ENCODE peak calls at places on chromosome 12, in four cellular contexts. W is T-helper 9 cell, Z is cardiac fibroblast, J is WTC11. U is an unnamed sample.

GRCh38 chr12:68910128-68910527 is 22.8 kb downstream of the CPM start:
- DNase-seq in Z (no peak), J (no peak), W (no peak), U (no peak)

GRCh38 chr12:12379831-12380730 is 23.2 kb downstream of the BORCS5 start:
- DNase-seq in W (peak), Z (peak), J (no peak), U (no peak)

GRCh38 chr12:6080149-6081045 is 44.1 kb downstream of the VWF start:
- DNase-seq in W (no peak), Z (no peak), J (no peak), U (no peak)

GRCh38 chr12:104672501-104673265 is 215.9 kb downstream of the CHST11 start:
- DNase-seq in W (no peak), Z (peak), J (no peak), U (no peak)

GRCh38 chr12:113684053-113684907 is 212.6 kb upstream of the LHX5 start:
- DNase-seq in Z (no peak), J (peak), W (no peak), U (peak)

GRCh38 chr12:122501489-122501989 is 807 bp upstream of the ZCCHC8 start:
- DNase-seq in Z (no peak), J (no peak), W (no peak), U (no peak)

GRCh38 chr12:85823436-85824179 is 12.6 kb downstream of the RASSF9 start:
- DNase-seq in Z (peak), W (no peak), J (no peak), U (no peak)

GRCh38 chr12:26939192-26939832 is 1.0 kb downstream of the FGFR1OP2 start:
- DNase-seq in W (no peak), J (no peak), Z (no peak), U (no peak)

GRCh38 chr12:73863541-73863940 is 674.1 kb upstream of the ATXN7L3B start:
- DNase-seq in J (no peak), Z (peak), W (no peak), U (no peak)

GRCh38 chr12:70660620-70661219 is 23.5 kb upstream of the PTPRB start:
- DNase-seq in Z (peak), W (no peak), J (no peak), U (no peak)

GRCh38 chr12:112121780-112122565 is 3.4 kb upstream of the TRAFD1 start:
- DNase-seq in W (no peak), Z (peak), J (no peak), U (peak)

GRCh38 chr12:56574210-56574609 is 52.6 kb downstream of the RBMS2 start:
- DNase-seq in W (no peak), Z (peak), J (no peak), U (no peak)

GRCh38 chr12:105100207-105100985 is 7.1 kb upstream of the WASHC4 start:
- DNase-seq in Z (peak), J (no peak), W (no peak), U (peak)

GRCh38 chr12:29863665-29864064 is 79.9 kb upstream of the TMTC1 start:
- DNase-seq in W (no peak), Z (no peak), J (peak), U (peak)

GRCh38 chr12:7934153-7934552 is 1.8 kb downstream of the SLC2A3 start:
- DNase-seq in J (no peak), W (no peak), Z (no peak), U (no peak)

GRCh38 chr12:124493809-124494750 is 73.3 kb downstream of the NCOR2 start:
- DNase-seq in Z (no peak), W (no peak), J (no peak), U (no peak)

GRCh38 chr12:42698213-42698612 is 108.7 kb upstream of the PRICKLE1 start:
- DNase-seq in J (no peak), W (no peak), Z (peak), U (no peak)

GRCh38 chr12:56935752-56936151 is 1.5 kb upstream of the SDR9C7 start:
- DNase-seq in Z (no peak), W (no peak), J (no peak), U (no peak)

GRCh38 chr12:4034926-4035325 is 161.7 kb upstream of the PARP11 start:
- DNase-seq in W (no peak), J (no peak), Z (no peak), U (no peak)

GRCh38 chr12:98379106-98379505 is 136.3 kb upstream of the TMPO start:
- DNase-seq in J (no peak), Z (no peak), W (no peak), U (no peak)

GRCh38 chr12:93698307-93699092 is 21.3 kb downstream of the CRADD start:
- DNase-seq in J (no peak), W (no peak), Z (peak), U (no peak)

GRCh38 chr12:6759741-6760140 is 6.4 kb upstream of the PTMS start:
- DNase-seq in W (no peak), Z (no peak), J (no peak), U (no peak)

GRCh38 chr12:51381226-51382079 is 9.8 kb downstream of the GALNT6 start:
- DNase-seq in J (no peak), Z (peak), W (no peak), U (no peak)

GRCh38 chr12:91382081-91382543 is 199.5 kb upstream of the DCN start:
- DNase-seq in Z (peak), J (peak), W (peak), U (peak)

GRCh38 chr12:31057671-31058070 is 16.0 kb upstream of the DDX11 start:
- DNase-seq in Z (no peak), W (no peak), J (no peak), U (no peak)

U was measured in mesendoderm.